ENCODE peak calls at places on chromosomes 2 and 18, in seven cellular contexts. Q is mesendoderm, K is IMR-90, N is trophoblast cell, B is H9, S is mesenchymal stem cell, R is H1. Z is an unnamed sample.

GRCh38 chr2:39068290-39068689 is 52.6 kb downstream of the SOS1 start:
- DNase-seq in N (no peak), K (peak), B (no peak), S (no peak), Q (no peak), R (no peak), Z (no peak)

GRCh38 chr2:219249203-219249980 is 3.7 kb upstream of the TUBA4B start:
- DNase-seq in N (peak), B (no peak), R (no peak), S (peak), Q (peak), K (peak), Z (no peak)

GRCh38 chr2:69073928-69074575 is 61.1 kb downstream of the ANTXR1 start:
- DNase-seq in Q (no peak), S (no peak), N (peak), R (no peak), K (no peak), B (no peak), Z (no peak)

GRCh38 chr2:3398837-3399236 is 19.3 kb downstream of the TRAPPC12 start:
- DNase-seq in Q (peak), N (no peak), S (no peak), B (no peak), R (no peak), K (no peak), Z (no peak)

GRCh38 chr2:187614756-187615155 is 60.5 kb upstream of the TFPI start:
- DNase-seq in S (no peak), B (no peak), R (no peak), Q (no peak), N (no peak), K (peak), Z (no peak)

GRCh38 chr2:105644174-105644980 is 100.3 kb upstream of the NCK2 start:
- DNase-seq in K (no peak), Q (no peak), R (no peak), S (peak), B (no peak), N (no peak), Z (no peak)

GRCh38 chr18:39168723-39169122 is 1603.1 kb upstream of the CELF4 start:
- DNase-seq in K (no peak), S (no peak), N (peak), Q (no peak), R (no peak), B (no peak), Z (no peak)

GRCh38 chr2:186670831-186671230 is 23.0 kb upstream of the FAM171B start:
- DNase-seq in K (no peak), N (no peak), S (no peak), B (no peak), Q (no peak), R (no peak), Z (no peak)

GRCh38 chr2:165698621-165698946 is 95.5 kb downstream of the GALNT3 start:
- DNase-seq in B (peak), K (peak), S (peak), R (peak), Q (peak), N (peak), Z (peak)

GRCh38 chr2:237591021-237591370 is 462 bp upstream of the RAB17 start:
- DNase-seq in K (no peak), N (peak), S (no peak), Q (peak), B (peak), R (peak), Z (no peak)

GRCh38 chr18:36330435-36331049 is 33.0 kb downstream of the FHOD3 start:
- DNase-seq in K (peak), B (peak), S (no peak), Q (no peak), N (no peak), R (peak), Z (no peak)

GRCh38 chr2:240443891-240444301 is 8.4 kb downstream of the GPC1 start:
- DNase-seq in N (no peak), K (peak), Q (no peak), R (no peak), B (no peak), S (no peak), Z (no peak)

GRCh38 chr2:6986251-6986893 is 69.2 kb downstream of the RNF144A start:
- DNase-seq in B (no peak), K (no peak), N (no peak), S (peak), Q (peak), R (no peak), Z (peak)

DNA sequence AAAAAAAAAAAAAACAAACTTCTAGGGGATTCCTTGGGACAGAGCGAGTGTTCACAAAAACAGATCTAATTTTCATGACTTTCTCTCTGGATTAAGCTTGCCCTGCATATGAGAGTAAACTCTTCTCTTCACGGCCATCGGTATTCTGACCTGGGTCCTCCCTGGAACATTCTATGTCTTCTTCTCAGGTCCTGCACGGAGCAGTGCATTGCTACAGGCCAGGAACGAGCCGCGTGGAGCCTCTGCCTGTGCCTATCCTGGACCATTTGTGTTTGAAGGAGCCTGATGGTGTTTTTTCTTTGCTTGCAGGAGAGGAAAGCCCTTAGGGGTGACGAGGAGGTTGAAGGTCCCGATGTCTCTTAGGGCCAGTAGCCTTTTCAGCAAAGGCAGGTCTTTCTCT is 1.8 kb upstream of the OXER1 start:
- DNase-seq in K (no peak), R (no peak), S (no peak), B (no peak), Q (no peak), N (no peak), Z (no peak)
- H3K18ac ChIP-seq in K (no peak), R (no peak), S (no peak), B (no peak), Q (no peak), N (no peak), Z (no peak)

GRCh38 chr2:32291746-32292145 is 14.0 kb downstream of the YIPF4 start:
- DNase-seq in N (peak), Q (no peak), B (no peak), K (no peak), S (no peak), R (no peak), Z (no peak)
- H3K18ac ChIP-seq in N (no peak), Q (no peak), B (no peak), K (no peak), S (no peak), R (no peak), Z (no peak)

GRCh38 chr2:56757884-56758545 is 574.2 kb downstream of the CCDC85A start:
- DNase-seq in R (no peak), B (no peak), N (no peak), K (no peak), S (no peak), Q (no peak), Z (no peak)
- H3K18ac ChIP-seq in R (no peak), B (no peak), N (no peak), K (no peak), S (no peak), Q (no peak), Z (no peak)

DNA sequence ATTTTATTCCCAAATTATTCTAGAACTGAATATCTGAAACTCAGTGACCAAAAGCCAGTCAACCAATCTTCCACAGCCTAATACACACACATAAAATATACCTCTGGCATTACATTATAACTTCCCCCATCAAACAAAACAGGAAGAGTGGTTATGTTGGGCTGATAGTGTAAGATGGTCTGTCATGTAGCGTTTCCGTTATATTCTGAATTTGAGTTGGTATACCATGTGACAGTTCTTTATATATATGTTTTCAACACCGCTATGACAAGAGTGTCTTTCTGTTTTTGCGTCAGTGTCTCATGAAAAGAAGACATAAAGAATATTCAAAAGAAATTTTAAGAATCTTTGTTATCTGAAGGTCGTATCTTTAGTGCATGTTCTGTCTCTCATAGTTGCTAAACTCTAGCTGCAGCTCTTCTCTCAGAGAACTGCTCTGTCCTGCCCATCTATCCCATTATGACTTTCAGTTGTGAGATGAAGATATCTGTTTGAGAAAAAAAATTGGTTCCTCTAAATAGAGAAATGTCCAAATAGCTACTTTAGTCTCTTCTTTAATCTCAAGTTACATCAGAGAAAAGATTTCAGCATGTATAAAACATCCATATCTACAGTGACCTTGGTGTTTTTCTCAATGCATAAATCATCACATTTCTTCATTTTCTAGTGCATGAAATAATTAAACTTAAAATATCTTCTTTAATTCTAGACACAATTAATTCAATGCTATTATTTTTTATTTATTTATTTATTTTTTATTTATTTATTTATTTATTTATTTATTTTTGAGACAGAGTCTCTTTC is 24.1 kb upstream of the PSME4 start:
- DNase-seq in S (no peak), B (no peak), K (no peak), Q (no peak), N (peak), R (no peak), Z (no peak)
- H3K18ac ChIP-seq in S (no peak), B (no peak), K (no peak), Q (no peak), N (no peak), R (no peak), Z (no peak)